ENCODE peak calls at places on chromosomes 1 and 21, in six cellular contexts. Q is GM03348; V is stimulated activated CD8-positive, alpha-beta memory T cell treated with anti-CD3 and anti-CD28 coated beads, Interleukin-7, amount 100 ng/mL, for 24 hours; B is stimulated activated CD4-positive, alpha-beta T cell treated with anti-CD3 and anti-CD28 coated beads, Interleukin-4, amount 100 ng/mL, for 1 hour; F is germinal center; A is left ventricle myocardium inferior. G is an unnamed sample.

GRCh38 chr21:33268736-33269441 is 2.7 kb downstream of the IL10RB start:
- DNase-seq in Q (no peak), V (no peak), B (peak), F (peak), A (no peak), G (no peak)

GRCh38 chr1:160309183-160309535 is 24.2 kb upstream of the PEX19 start:
- DNase-seq in B (no peak), F (no peak), Q (peak), A (no peak), V (no peak), G (peak)

GRCh38 chr1:204319462-204319861 is 40.3 kb downstream of the PLEKHA6 start:
- DNase-seq in A (no peak), Q (peak), B (no peak), F (no peak), V (no peak), G (peak)

GRCh38 chr1:85027242-85027983 is 20.9 kb downstream of the MCOLN3 start:
- DNase-seq in A (no peak), V (no peak), F (peak), B (no peak), Q (peak), G (no peak)

GRCh38 chr1:88973520-88974137 is 18.8 kb downstream of the KYAT3 start:
- DNase-seq in B (no peak), F (peak), V (no peak), A (no peak), Q (peak), G (no peak)

GRCh38 chr1:6965914-6966241 is 180.6 kb downstream of the CAMTA1 start:
- DNase-seq in A (no peak), F (no peak), V (no peak), Q (no peak), B (no peak), G (no peak)

GRCh38 chr1:101293461-101294045 is 56.7 kb downstream of the S1PR1 start:
- DNase-seq in B (peak), V (no peak), A (no peak), F (no peak), Q (no peak), G (no peak)

GRCh38 chr1:100622966-100623762 is 85.2 kb downstream of the GPR88 start:
- DNase-seq in V (no peak), B (no peak), F (no peak), A (no peak), Q (peak), G (peak)

GRCh38 chr1:68321084-68321685 is 88.9 kb upstream of the WLS start:
- DNase-seq in F (no peak), Q (peak), B (no peak), A (peak), V (no peak), G (peak)

GRCh38 chr21:35149698-35150097 is 100.6 kb upstream of the RUNX1 start:
- DNase-seq in A (no peak), V (no peak), B (no peak), Q (peak), F (no peak), G (peak)

GRCh38 chr1:43172532-43172972 is 422 bp downstream of the CFAP57 start:
- DNase-seq in A (peak), B (peak), F (peak), V (peak), Q (peak), G (peak)

GRCh38 chr1:18895317-18895716 is 7.0 kb downstream of the ALDH4A1 start:
- DNase-seq in B (no peak), V (no peak), Q (no peak), A (no peak), F (no peak), G (no peak)

GRCh38 chr1:103107696-103108524 is at the start of gene COL11A1:
- DNase-seq in V (no peak), Q (peak), A (no peak), B (no peak), F (no peak), G (peak)

GRCh38 chr1:181893937-181894336 is 167.6 kb downstream of the ZNF648 start:
- DNase-seq in B (no peak), F (no peak), A (no peak), Q (no peak), V (no peak), G (no peak)

GRCh38 chr1:155329980-155330598 is 9.4 kb downstream of the RUSC1 start:
- DNase-seq in F (no peak), Q (no peak), B (no peak), A (no peak), V (no peak), G (no peak)

GRCh38 chr1:8077120-8077573 is 51.0 kb upstream of the ERRFI1 start:
- DNase-seq in A (peak), B (no peak), F (no peak), Q (peak), V (no peak), G (peak)

GRCh38 chr1:43803105-43803504 is 95.8 kb downstream of the ST3GAL3 start:
- DNase-seq in V (no peak), B (no peak), F (no peak), Q (no peak), A (no peak), G (no peak)

GRCh38 chr1:30609336-30610280 is 113.8 kb downstream of the MATN1 start:
- DNase-seq in A (no peak), F (no peak), B (no peak), Q (no peak), V (no peak), G (no peak)

GRCh38 chr1:84152649-84153056 is 8.6 kb downstream of the PRKACB start:
- DNase-seq in V (no peak), A (no peak), Q (no peak), B (no peak), F (no peak), G (peak)

GRCh38 chr1:96364576-96364975 is 357.0 kb upstream of the PTBP2 start:
- DNase-seq in F (no peak), A (no peak), B (no peak), V (no peak), Q (peak), G (peak)

GRCh38 chr1:197343663-197344273 is 75.7 kb downstream of the CRB1 start:
- DNase-seq in V (no peak), A (no peak), B (no peak), F (no peak), Q (no peak), G (no peak)

GRCh38 chr1:64137569-64137936 is 65.9 kb upstream of the UBE2U start:
- DNase-seq in V (no peak), Q (no peak), B (no peak), A (no peak), F (no peak), G (no peak)

GRCh38 chr1:103492003-103492665 is 33.4 kb upstream of the RNPC3 start:
- DNase-seq in A (no peak), V (no peak), B (no peak), Q (no peak), F (no peak), G (peak)

GRCh38 chr1:47911424-47911823 is 85.8 kb downstream of the TRABD2B start:
- DNase-seq in Q (no peak), F (no peak), A (no peak), B (no peak), V (no peak), G (no peak)

GRCh38 chr1:154937988-154938386 is 1.5 kb upstream of the PMVK start:
- DNase-seq in Q (no peak), V (no peak), B (no peak), F (no peak), A (no peak), G (no peak)

GRCh38 chr21:45534591-45535331 is 7.5 kb downstream of the SLC19A1 start:
- DNase-seq in F (no peak), B (no peak), V (no peak), Q (no peak), A (peak), G (no peak)

G was measured in foreskin fibroblast.